ENCODE peak calls at places on chromosome 18, in eight cellular contexts. M, L, E, T, Y, K, I and H are unnamed samples.

GRCh38 chr18:55264108-55264507 is 304.8 kb upstream of the CCDC68 start:
- DNase-seq in M (no peak), L (peak; percentile 56), E (no peak), T (peak; percentile 33), Y (no peak), K (no peak), I (no peak), H (peak; percentile 16)

GRCh38 chr18:28059861-28060260 is 117.1 kb downstream of the CDH2 start:
- DNase-seq in M (no peak), L (peak; percentile 53), E (no peak), T (no peak), Y (no peak), K (no peak), I (no peak), H (no peak)

GRCh38 chr18:78911751-78912283 is 67.8 kb upstream of the SALL3 start:
- DNase-seq in M (no peak), L (no peak), E (no peak), T (no peak), Y (no peak), K (no peak), I (no peak), H (no peak)

GRCh38 chr18:9669016-9669415 is 39.1 kb upstream of the RAB31 start:
- DNase-seq in M (no peak), L (no peak), E (no peak), T (no peak), Y (no peak), K (no peak), I (no peak), H (no peak)

GRCh38 chr18:30674619-30675018 is 367.9 kb downstream of the DSC3 start:
- DNase-seq in M (no peak), L (no peak), E (no peak), T (no peak), Y (no peak), K (no peak), I (no peak), H (no peak)

GRCh38 chr18:32072321-32072720 is 19.4 kb upstream of the RNF138 start:
- DNase-seq in M (peak; percentile 30), L (no peak), E (no peak), T (no peak), Y (no peak), K (peak; percentile 31), I (no peak), H (no peak)

GRCh38 chr18:79361766-79362522 is 33.8 kb upstream of the NFATC1 start:
- DNase-seq in M (peak; percentile 12), L (peak; percentile 83), E (no peak), T (peak; percentile 51), Y (no peak), K (no peak), I (no peak), H (no peak)

GRCh38 chr18:79792988-79793355 is 4.8 kb upstream of the KCNG2 start:
- DNase-seq in M (no peak), L (no peak), E (no peak), T (no peak), Y (no peak), K (peak; percentile 76), I (no peak), H (no peak)

GRCh38 chr18:28287146-28287545 is 110.2 kb upstream of the CDH2 start:
- DNase-seq in M (no peak), L (no peak), E (no peak), T (no peak), Y (no peak), K (no peak), I (no peak), H (no peak)

GRCh38 chr18:60892441-60892840 is 440.8 kb upstream of the CDH20 start:
- DNase-seq in M (peak; percentile 45), L (peak; percentile 70), E (no peak), T (peak; percentile 1), Y (no peak), K (no peak), I (no peak), H (no peak)

GRCh38 chr18:8747440-8747937 is 42.1 kb downstream of the MTCL1 start:
- DNase-seq in M (no peak), L (peak; percentile 92), E (no peak), T (no peak), Y (no peak), K (no peak), I (no peak), H (no peak)

GRCh38 chr18:48541026-48541746 is 2.4 kb downstream of the CTIF start:
- DNase-seq in M (peak; percentile 72), L (peak; percentile 77), E (peak; percentile 83), T (peak; percentile 63), Y (no peak), K (peak; percentile 71), I (no peak), H (peak; percentile 66)

GRCh38 chr18:65751145-65752085 is 603 bp downstream of the CDH7 start:
- DNase-seq in M (no peak), L (no peak), E (no peak), T (no peak), Y (no peak), K (no peak), I (peak; percentile 45), H (peak; percentile 15)

GRCh38 chr18:3777719-3778118 is 327.7 kb downstream of the TGIF1 start:
- DNase-seq in M (no peak), L (no peak), E (no peak), T (no peak), Y (no peak), K (no peak), I (no peak), H (no peak)

GRCh38 chr18:3771121-3771971 is 321.4 kb downstream of the TGIF1 start:
- DNase-seq in M (peak; percentile 85), L (peak; percentile 96), E (peak; percentile 86), T (peak; percentile 65), Y (peak; percentile 52), K (peak; percentile 84), I (peak; percentile 92), H (peak; percentile 88)

GRCh38 chr18:3775996-3776395 is 326.0 kb downstream of the TGIF1 start:
- DNase-seq in M (no peak), L (no peak), E (no peak), T (no peak), Y (no peak), K (no peak), I (no peak), H (no peak)

GRCh38 chr18:3773303-3773702 is 323.3 kb downstream of the TGIF1 start:
- DNase-seq in M (no peak), L (peak; percentile 39), E (no peak), T (no peak), Y (no peak), K (no peak), I (no peak), H (peak; percentile 23)
- TF ChIP-seq CTCF in M (no peak), L (peak; percentile 21), E (no peak), T (no peak), Y (peak; percentile 16), K (no peak), I (peak; percentile 31), H (peak; percentile 46)

GRCh38 chr18:21740724-21741510 is at the start of gene MIB1:
- DNase-seq in M (no peak), L (peak; percentile 97), E (peak; percentile 67), T (peak; percentile 94), Y (peak; percentile 92), K (peak; percentile 81), I (peak; percentile 99), H (peak; percentile 42)

GRCh38 chr18:21742323-21742687 is 1.7 kb downstream of the MIB1 start:
- DNase-seq in M (peak; percentile 30), L (peak; percentile 36), E (no peak), T (no peak), Y (no peak), K (no peak), I (no peak), H (no peak)

GRCh38 chr18:21743166-21743831 is 2.7 kb downstream of the MIB1 start:
- DNase-seq in M (no peak), L (no peak), E (no peak), T (no peak), Y (no peak), K (no peak), I (no peak), H (no peak)

GRCh38 chr18:21740474-21740723 is 193 bp upstream of the MIB1 start:
- DNase-seq in M (peak; percentile 97), L (no peak), E (peak; percentile 99), T (no peak), Y (no peak), K (peak; percentile 96), I (no peak), H (peak; percentile 98)

DNA sequence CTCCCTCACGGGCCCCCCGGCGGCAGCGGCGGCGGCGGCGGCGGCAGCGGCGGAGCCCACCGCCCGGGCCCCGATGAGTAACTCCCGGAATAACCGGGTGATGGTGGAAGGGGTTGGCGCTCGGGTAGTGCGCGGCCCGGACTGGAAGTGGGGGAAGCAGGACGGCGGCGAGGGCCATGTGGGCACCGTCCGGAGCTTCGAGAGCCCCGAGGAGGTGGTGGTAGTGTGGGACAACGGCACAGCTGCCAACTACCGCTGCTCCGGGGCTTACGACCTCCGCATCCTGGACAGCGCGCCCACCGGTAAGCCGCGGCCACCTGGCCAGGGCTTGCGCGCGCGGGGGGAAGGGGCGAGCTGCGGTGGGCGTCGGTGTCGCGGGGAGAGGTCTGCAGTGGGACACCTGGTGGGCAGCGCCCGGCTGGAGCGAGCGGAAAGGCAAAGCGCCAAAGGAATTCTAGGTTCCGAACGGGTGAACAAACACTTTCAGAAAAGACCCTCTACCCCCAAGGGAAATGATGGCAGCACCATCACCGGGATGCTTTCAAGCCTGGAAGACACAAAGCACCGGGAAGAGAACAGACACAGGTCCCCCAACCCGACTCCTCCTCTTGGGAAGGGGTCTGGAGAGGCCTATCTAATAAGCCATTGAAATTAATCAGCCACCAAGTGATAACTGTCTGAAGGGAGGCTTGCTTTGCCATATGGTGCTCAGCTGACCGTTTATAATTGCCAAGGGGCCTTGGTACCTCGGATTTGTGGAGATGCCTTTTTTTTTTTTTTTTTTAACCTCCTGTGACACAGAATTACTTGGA is 1.1 kb downstream of the MIB1 start:
- DNase-seq in M (peak; percentile 27), L (peak; percentile 23), E (peak; percentile 37), T (no peak), Y (no peak), K (no peak), I (peak; percentile 85), H (peak; percentile 16)
- TF ChIP-seq CTCF in M (no peak), L (no peak), E (no peak), T (no peak), Y (no peak), K (no peak), I (no peak), H (no peak)

DNA sequence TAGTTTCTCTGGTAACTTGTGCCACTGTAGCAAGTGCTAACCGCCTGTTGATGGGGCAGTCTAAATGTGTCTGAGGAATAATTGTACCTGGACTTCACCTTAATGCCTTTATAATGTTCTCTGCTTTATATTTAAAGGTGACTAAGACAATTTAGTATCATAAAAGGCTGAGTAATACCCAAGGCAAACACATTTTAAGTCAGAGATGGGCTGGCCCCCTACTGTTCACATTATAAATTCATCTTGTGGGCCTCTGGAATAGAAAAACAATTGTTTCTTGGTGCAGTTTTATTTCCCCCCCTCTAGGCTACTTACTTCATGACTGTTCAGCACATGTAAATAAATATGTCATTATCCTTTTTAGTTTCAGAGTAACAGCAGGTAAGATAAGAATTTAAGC is 559.3 kb upstream of the PIK3C3 start:
- DNase-seq in M (no peak), L (peak; percentile 8), E (no peak), T (no peak), Y (no peak), K (no peak), I (no peak), H (no peak)
- TF ChIP-seq CTCF in M (peak; percentile 23), L (no peak), E (no peak), T (no peak), Y (no peak), K (no peak), I (no peak), H (no peak)

DNA sequence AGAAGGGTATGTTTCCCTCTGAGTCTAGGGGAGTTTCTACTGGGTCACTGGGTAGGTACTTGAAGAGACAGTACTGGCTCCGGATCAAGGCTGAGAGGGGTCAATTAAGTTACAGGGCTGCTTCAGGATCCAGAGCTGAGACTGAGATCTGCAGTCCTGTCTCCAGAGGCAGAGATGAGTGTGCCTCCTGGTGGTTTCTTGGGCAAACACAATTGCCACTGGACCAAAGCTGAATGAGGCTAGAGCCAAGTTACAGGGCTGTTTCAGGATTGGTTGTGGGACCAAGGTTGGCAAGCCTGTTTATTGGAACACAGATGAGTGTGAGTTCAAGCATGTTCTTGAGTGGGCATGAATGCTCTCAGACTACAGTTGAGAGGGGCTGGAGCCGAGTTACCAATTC is 157.9 kb downstream of the ADCYAP1 start:
- DNase-seq in M (no peak), L (peak; percentile 33), E (no peak), T (no peak), Y (no peak), K (no peak), I (no peak), H (no peak)
- TF ChIP-seq CTCF in M (no peak), L (peak; percentile 45), E (no peak), T (no peak), Y (no peak), K (no peak), I (no peak), H (no peak)